ENCODE peak calls at places on chromosomes 1 and 21, in nine cellular contexts. One of them, this sample, is unnamed.

GRCh38 chr1:14969006-14969405 is 184.5 kb upstream of the TMEM51 start:
- DNase-seq in brain pericyte: no peak
- DNase-seq in NCI-H1105 treated with DMSO at 0.1 percent for 48 hours: no peak
- DNase-seq in stimulated activated CD4-positive, alpha-beta T cell treated with anti-CD3 and anti-CD28 coated beads, Interleukin-1b, Interleukin-23, amount 100 ng/mL, for 1 hour: no peak
- DNase-seq in Karpas-422: no peak
- DNase-seq in activated effector memory CD4-positive, alpha-beta T cell treated with Interleukin-2 at 50 U/mL for 16 hours: peak; percentile 9
- DNase-seq in GM23248: peak; percentile 67
- DNase-seq in left ventricle myocardium inferior: no peak
- DNase-seq in CD8-positive, alpha-beta memory T cell: peak; percentile 37
- DNase-seq in this sample: no peak

GRCh38 chr1:79741720-79742421 is 735.3 kb upstream of the ADGRL4 start:
- DNase-seq in brain pericyte: no peak
- DNase-seq in NCI-H1105 treated with DMSO at 0.1 percent for 48 hours: no peak
- DNase-seq in stimulated activated CD4-positive, alpha-beta T cell treated with anti-CD3 and anti-CD28 coated beads, Interleukin-1b, Interleukin-23, amount 100 ng/mL, for 1 hour: no peak
- DNase-seq in Karpas-422: no peak
- DNase-seq in activated effector memory CD4-positive, alpha-beta T cell treated with Interleukin-2 at 50 U/mL for 16 hours: no peak
- DNase-seq in GM23248: no peak
- DNase-seq in left ventricle myocardium inferior: no peak
- DNase-seq in CD8-positive, alpha-beta memory T cell: no peak
- DNase-seq in this sample: no peak

GRCh38 chr1:17984510-17985085 is 123.0 kb upstream of the IGSF21 start:
- DNase-seq in brain pericyte: no peak
- DNase-seq in NCI-H1105 treated with DMSO at 0.1 percent for 48 hours: peak; percentile 13
- DNase-seq in stimulated activated CD4-positive, alpha-beta T cell treated with anti-CD3 and anti-CD28 coated beads, Interleukin-1b, Interleukin-23, amount 100 ng/mL, for 1 hour: no peak
- DNase-seq in Karpas-422: peak; percentile 83
- DNase-seq in activated effector memory CD4-positive, alpha-beta T cell treated with Interleukin-2 at 50 U/mL for 16 hours: no peak
- DNase-seq in GM23248: peak; percentile 19
- DNase-seq in left ventricle myocardium inferior: no peak
- DNase-seq in CD8-positive, alpha-beta memory T cell: no peak
- DNase-seq in this sample: no peak

GRCh38 chr1:13764933-13765332 is 64.9 kb downstream of the PRDM2 start:
- DNase-seq in brain pericyte: no peak
- DNase-seq in NCI-H1105 treated with DMSO at 0.1 percent for 48 hours: no peak
- DNase-seq in stimulated activated CD4-positive, alpha-beta T cell treated with anti-CD3 and anti-CD28 coated beads, Interleukin-1b, Interleukin-23, amount 100 ng/mL, for 1 hour: no peak
- DNase-seq in Karpas-422: no peak
- DNase-seq in activated effector memory CD4-positive, alpha-beta T cell treated with Interleukin-2 at 50 U/mL for 16 hours: no peak
- DNase-seq in GM23248: no peak
- DNase-seq in left ventricle myocardium inferior: no peak
- DNase-seq in CD8-positive, alpha-beta memory T cell: no peak
- DNase-seq in this sample: no peak

GRCh38 chr1:33429846-33430750 is 797 bp downstream of the PHC2 start:
- DNase-seq in brain pericyte: no peak
- DNase-seq in NCI-H1105 treated with DMSO at 0.1 percent for 48 hours: peak; percentile 23
- DNase-seq in stimulated activated CD4-positive, alpha-beta T cell treated with anti-CD3 and anti-CD28 coated beads, Interleukin-1b, Interleukin-23, amount 100 ng/mL, for 1 hour: no peak
- DNase-seq in Karpas-422: peak; percentile 31
- DNase-seq in activated effector memory CD4-positive, alpha-beta T cell treated with Interleukin-2 at 50 U/mL for 16 hours: no peak
- DNase-seq in GM23248: peak; percentile 62
- DNase-seq in left ventricle myocardium inferior: peak; percentile 33
- DNase-seq in CD8-positive, alpha-beta memory T cell: peak; percentile 43
- DNase-seq in this sample: peak; percentile 45

GRCh38 chr1:8604041-8604942 is 213.1 kb downstream of the RERE start:
- DNase-seq in brain pericyte: no peak
- DNase-seq in NCI-H1105 treated with DMSO at 0.1 percent for 48 hours: no peak
- DNase-seq in stimulated activated CD4-positive, alpha-beta T cell treated with anti-CD3 and anti-CD28 coated beads, Interleukin-1b, Interleukin-23, amount 100 ng/mL, for 1 hour: no peak
- DNase-seq in Karpas-422: no peak
- DNase-seq in activated effector memory CD4-positive, alpha-beta T cell treated with Interleukin-2 at 50 U/mL for 16 hours: no peak
- DNase-seq in GM23248: no peak
- DNase-seq in left ventricle myocardium inferior: no peak
- DNase-seq in CD8-positive, alpha-beta memory T cell: no peak
- DNase-seq in this sample: no peak

GRCh38 chr21:42401164-42401563 is 2.5 kb upstream of the UBASH3A start:
- DNase-seq in brain pericyte: no peak
- DNase-seq in NCI-H1105 treated with DMSO at 0.1 percent for 48 hours: no peak
- DNase-seq in stimulated activated CD4-positive, alpha-beta T cell treated with anti-CD3 and anti-CD28 coated beads, Interleukin-1b, Interleukin-23, amount 100 ng/mL, for 1 hour: no peak
- DNase-seq in Karpas-422: no peak
- DNase-seq in activated effector memory CD4-positive, alpha-beta T cell treated with Interleukin-2 at 50 U/mL for 16 hours: no peak
- DNase-seq in GM23248: peak; percentile 27
- DNase-seq in left ventricle myocardium inferior: no peak
- DNase-seq in CD8-positive, alpha-beta memory T cell: no peak
- DNase-seq in this sample: no peak

GRCh38 chr1:25550155-25550506 is 6.7 kb downstream of the LDLRAP1 start:
- DNase-seq in brain pericyte: no peak
- DNase-seq in NCI-H1105 treated with DMSO at 0.1 percent for 48 hours: no peak
- DNase-seq in stimulated activated CD4-positive, alpha-beta T cell treated with anti-CD3 and anti-CD28 coated beads, Interleukin-1b, Interleukin-23, amount 100 ng/mL, for 1 hour: no peak
- DNase-seq in Karpas-422: no peak
- DNase-seq in activated effector memory CD4-positive, alpha-beta T cell treated with Interleukin-2 at 50 U/mL for 16 hours: no peak
- DNase-seq in GM23248: peak; percentile 54
- DNase-seq in left ventricle myocardium inferior: no peak
- DNase-seq in CD8-positive, alpha-beta memory T cell: no peak
- DNase-seq in this sample: no peak

GRCh38 chr1:33578557-33579448 is 106.4 kb downstream of the ZSCAN20 start:
- DNase-seq in brain pericyte: no peak
- DNase-seq in NCI-H1105 treated with DMSO at 0.1 percent for 48 hours: peak; percentile 41
- DNase-seq in stimulated activated CD4-positive, alpha-beta T cell treated with anti-CD3 and anti-CD28 coated beads, Interleukin-1b, Interleukin-23, amount 100 ng/mL, for 1 hour: no peak
- DNase-seq in Karpas-422: no peak
- DNase-seq in activated effector memory CD4-positive, alpha-beta T cell treated with Interleukin-2 at 50 U/mL for 16 hours: no peak
- DNase-seq in GM23248: no peak
- DNase-seq in left ventricle myocardium inferior: no peak
- DNase-seq in CD8-positive, alpha-beta memory T cell: no peak
- DNase-seq in this sample: no peak

GRCh38 chr1:4965346-4965726 is 310.9 kb downstream of the AJAP1 start:
- DNase-seq in brain pericyte: no peak
- DNase-seq in NCI-H1105 treated with DMSO at 0.1 percent for 48 hours: no peak
- DNase-seq in stimulated activated CD4-positive, alpha-beta T cell treated with anti-CD3 and anti-CD28 coated beads, Interleukin-1b, Interleukin-23, amount 100 ng/mL, for 1 hour: no peak
- DNase-seq in Karpas-422: no peak
- DNase-seq in activated effector memory CD4-positive, alpha-beta T cell treated with Interleukin-2 at 50 U/mL for 16 hours: no peak
- DNase-seq in GM23248: no peak
- DNase-seq in left ventricle myocardium inferior: no peak
- DNase-seq in CD8-positive, alpha-beta memory T cell: no peak
- DNase-seq in this sample: no peak

GRCh38 chr1:156382561-156382960 is 13.6 kb downstream of the RHBG start:
- DNase-seq in brain pericyte: no peak
- DNase-seq in NCI-H1105 treated with DMSO at 0.1 percent for 48 hours: no peak
- DNase-seq in stimulated activated CD4-positive, alpha-beta T cell treated with anti-CD3 and anti-CD28 coated beads, Interleukin-1b, Interleukin-23, amount 100 ng/mL, for 1 hour: no peak
- DNase-seq in Karpas-422: no peak
- DNase-seq in activated effector memory CD4-positive, alpha-beta T cell treated with Interleukin-2 at 50 U/mL for 16 hours: no peak
- DNase-seq in GM23248: no peak
- DNase-seq in left ventricle myocardium inferior: no peak
- DNase-seq in CD8-positive, alpha-beta memory T cell: no peak
- DNase-seq in this sample: no peak

GRCh38 chr21:36104306-36105300 is 30.3 kb upstream of the CBR3 start:
- DNase-seq in brain pericyte: no peak
- DNase-seq in NCI-H1105 treated with DMSO at 0.1 percent for 48 hours: no peak
- DNase-seq in stimulated activated CD4-positive, alpha-beta T cell treated with anti-CD3 and anti-CD28 coated beads, Interleukin-1b, Interleukin-23, amount 100 ng/mL, for 1 hour: no peak
- DNase-seq in Karpas-422: peak; percentile 40
- DNase-seq in activated effector memory CD4-positive, alpha-beta T cell treated with Interleukin-2 at 50 U/mL for 16 hours: peak; percentile 18
- DNase-seq in GM23248: peak; percentile 21
- DNase-seq in left ventricle myocardium inferior: peak; percentile 46
- DNase-seq in CD8-positive, alpha-beta memory T cell: peak; percentile 71
- DNase-seq in this sample: peak; percentile 60

GRCh38 chr1:47906009-47906432 is 91.2 kb downstream of the TRABD2B start:
- DNase-seq in brain pericyte: peak; percentile 11
- DNase-seq in NCI-H1105 treated with DMSO at 0.1 percent for 48 hours: peak; percentile 27
- DNase-seq in stimulated activated CD4-positive, alpha-beta T cell treated with anti-CD3 and anti-CD28 coated beads, Interleukin-1b, Interleukin-23, amount 100 ng/mL, for 1 hour: no peak
- DNase-seq in Karpas-422: no peak
- DNase-seq in activated effector memory CD4-positive, alpha-beta T cell treated with Interleukin-2 at 50 U/mL for 16 hours: no peak
- DNase-seq in GM23248: peak; percentile 14
- DNase-seq in left ventricle myocardium inferior: no peak
- DNase-seq in CD8-positive, alpha-beta memory T cell: no peak
- DNase-seq in this sample: no peak

GRCh38 chr1:197774691-197775281 is 494 bp downstream of the DENND1B start:
- DNase-seq in brain pericyte: no peak
- DNase-seq in NCI-H1105 treated with DMSO at 0.1 percent for 48 hours: peak; percentile 32
- DNase-seq in stimulated activated CD4-positive, alpha-beta T cell treated with anti-CD3 and anti-CD28 coated beads, Interleukin-1b, Interleukin-23, amount 100 ng/mL, for 1 hour: no peak
- DNase-seq in Karpas-422: peak; percentile 73
- DNase-seq in activated effector memory CD4-positive, alpha-beta T cell treated with Interleukin-2 at 50 U/mL for 16 hours: peak; percentile 36
- DNase-seq in GM23248: peak; percentile 69
- DNase-seq in left ventricle myocardium inferior: no peak
- DNase-seq in CD8-positive, alpha-beta memory T cell: peak; percentile 50
- DNase-seq in this sample: no peak

GRCh38 chr1:24609949-24610517 is 33.1 kb upstream of the SRRM1 start:
- DNase-seq in brain pericyte: no peak
- DNase-seq in NCI-H1105 treated with DMSO at 0.1 percent for 48 hours: no peak
- DNase-seq in stimulated activated CD4-positive, alpha-beta T cell treated with anti-CD3 and anti-CD28 coated beads, Interleukin-1b, Interleukin-23, amount 100 ng/mL, for 1 hour: no peak
- DNase-seq in Karpas-422: no peak
- DNase-seq in activated effector memory CD4-positive, alpha-beta T cell treated with Interleukin-2 at 50 U/mL for 16 hours: no peak
- DNase-seq in GM23248: no peak
- DNase-seq in left ventricle myocardium inferior: no peak
- DNase-seq in CD8-positive, alpha-beta memory T cell: no peak
- DNase-seq in this sample: no peak

GRCh38 chr1:232664844-232665777 is 35.2 kb upstream of the SIPA1L2 start:
- DNase-seq in brain pericyte: no peak
- DNase-seq in NCI-H1105 treated with DMSO at 0.1 percent for 48 hours: no peak
- DNase-seq in stimulated activated CD4-positive, alpha-beta T cell treated with anti-CD3 and anti-CD28 coated beads, Interleukin-1b, Interleukin-23, amount 100 ng/mL, for 1 hour: no peak
- DNase-seq in Karpas-422: no peak
- DNase-seq in activated effector memory CD4-positive, alpha-beta T cell treated with Interleukin-2 at 50 U/mL for 16 hours: no peak
- DNase-seq in GM23248: no peak
- DNase-seq in left ventricle myocardium inferior: no peak
- DNase-seq in CD8-positive, alpha-beta memory T cell: no peak
- DNase-seq in this sample: no peak

GRCh38 chr21:41892726-41893125 is 13.6 kb upstream of the PRDM15 start:
- DNase-seq in brain pericyte: no peak
- DNase-seq in NCI-H1105 treated with DMSO at 0.1 percent for 48 hours: no peak
- DNase-seq in stimulated activated CD4-positive, alpha-beta T cell treated with anti-CD3 and anti-CD28 coated beads, Interleukin-1b, Interleukin-23, amount 100 ng/mL, for 1 hour: no peak
- DNase-seq in Karpas-422: no peak
- DNase-seq in activated effector memory CD4-positive, alpha-beta T cell treated with Interleukin-2 at 50 U/mL for 16 hours: no peak
- DNase-seq in GM23248: no peak
- DNase-seq in left ventricle myocardium inferior: no peak
- DNase-seq in CD8-positive, alpha-beta memory T cell: no peak
- DNase-seq in this sample: no peak

GRCh38 chr1:41613646-41614592 is 129.4 kb upstream of the EDN2 start:
- DNase-seq in brain pericyte: no peak
- DNase-seq in NCI-H1105 treated with DMSO at 0.1 percent for 48 hours: no peak
- DNase-seq in stimulated activated CD4-positive, alpha-beta T cell treated with anti-CD3 and anti-CD28 coated beads, Interleukin-1b, Interleukin-23, amount 100 ng/mL, for 1 hour: no peak
- DNase-seq in Karpas-422: no peak
- DNase-seq in activated effector memory CD4-positive, alpha-beta T cell treated with Interleukin-2 at 50 U/mL for 16 hours: no peak
- DNase-seq in GM23248: peak; percentile 75
- DNase-seq in left ventricle myocardium inferior: no peak
- DNase-seq in CD8-positive, alpha-beta memory T cell: no peak
- DNase-seq in this sample: no peak

GRCh38 chr1:3399732-3400131 is 54.7 kb upstream of the ARHGEF16 start:
- DNase-seq in brain pericyte: no peak
- DNase-seq in NCI-H1105 treated with DMSO at 0.1 percent for 48 hours: no peak
- DNase-seq in stimulated activated CD4-positive, alpha-beta T cell treated with anti-CD3 and anti-CD28 coated beads, Interleukin-1b, Interleukin-23, amount 100 ng/mL, for 1 hour: no peak
- DNase-seq in Karpas-422: no peak
- DNase-seq in activated effector memory CD4-positive, alpha-beta T cell treated with Interleukin-2 at 50 U/mL for 16 hours: no peak
- DNase-seq in GM23248: peak; percentile 74
- DNase-seq in left ventricle myocardium inferior: no peak
- DNase-seq in CD8-positive, alpha-beta memory T cell: no peak
- DNase-seq in this sample: no peak

GRCh38 chr1:19384113-19384512 is 72.0 kb downstream of the SLC66A1 start:
- DNase-seq in brain pericyte: no peak
- DNase-seq in NCI-H1105 treated with DMSO at 0.1 percent for 48 hours: peak; percentile 1
- DNase-seq in stimulated activated CD4-positive, alpha-beta T cell treated with anti-CD3 and anti-CD28 coated beads, Interleukin-1b, Interleukin-23, amount 100 ng/mL, for 1 hour: no peak
- DNase-seq in Karpas-422: no peak
- DNase-seq in activated effector memory CD4-positive, alpha-beta T cell treated with Interleukin-2 at 50 U/mL for 16 hours: no peak
- DNase-seq in GM23248: peak; percentile 67
- DNase-seq in left ventricle myocardium inferior: peak; percentile 43
- DNase-seq in CD8-positive, alpha-beta memory T cell: no peak
- DNase-seq in this sample: peak; percentile 53

GRCh38 chr1:226603976-226604845 is 55.6 kb downstream of the STUM start:
- DNase-seq in brain pericyte: no peak
- DNase-seq in NCI-H1105 treated with DMSO at 0.1 percent for 48 hours: no peak
- DNase-seq in stimulated activated CD4-positive, alpha-beta T cell treated with anti-CD3 and anti-CD28 coated beads, Interleukin-1b, Interleukin-23, amount 100 ng/mL, for 1 hour: no peak
- DNase-seq in Karpas-422: no peak
- DNase-seq in activated effector memory CD4-positive, alpha-beta T cell treated with Interleukin-2 at 50 U/mL for 16 hours: no peak
- DNase-seq in GM23248: no peak
- DNase-seq in left ventricle myocardium inferior: no peak
- DNase-seq in CD8-positive, alpha-beta memory T cell: no peak
- DNase-seq in this sample: no peak

GRCh38 chr21:35084869-35085268 is 35.8 kb upstream of the RUNX1 start:
- DNase-seq in brain pericyte: no peak
- DNase-seq in NCI-H1105 treated with DMSO at 0.1 percent for 48 hours: no peak
- DNase-seq in stimulated activated CD4-positive, alpha-beta T cell treated with anti-CD3 and anti-CD28 coated beads, Interleukin-1b, Interleukin-23, amount 100 ng/mL, for 1 hour: no peak
- DNase-seq in Karpas-422: no peak
- DNase-seq in activated effector memory CD4-positive, alpha-beta T cell treated with Interleukin-2 at 50 U/mL for 16 hours: no peak
- DNase-seq in GM23248: peak; percentile 90
- DNase-seq in left ventricle myocardium inferior: no peak
- DNase-seq in CD8-positive, alpha-beta memory T cell: no peak
- DNase-seq in this sample: no peak

GRCh38 chr1:15033264-15033663 is 120.3 kb upstream of the TMEM51 start:
- DNase-seq in brain pericyte: no peak
- DNase-seq in NCI-H1105 treated with DMSO at 0.1 percent for 48 hours: no peak
- DNase-seq in stimulated activated CD4-positive, alpha-beta T cell treated with anti-CD3 and anti-CD28 coated beads, Interleukin-1b, Interleukin-23, amount 100 ng/mL, for 1 hour: no peak
- DNase-seq in Karpas-422: no peak
- DNase-seq in activated effector memory CD4-positive, alpha-beta T cell treated with Interleukin-2 at 50 U/mL for 16 hours: no peak
- DNase-seq in GM23248: peak; percentile 33
- DNase-seq in left ventricle myocardium inferior: no peak
- DNase-seq in CD8-positive, alpha-beta memory T cell: no peak
- DNase-seq in this sample: no peak

GRCh38 chr1:159991513-159991912 is 37.5 kb upstream of the SLAMF9 start:
- DNase-seq in brain pericyte: no peak
- DNase-seq in NCI-H1105 treated with DMSO at 0.1 percent for 48 hours: no peak
- DNase-seq in stimulated activated CD4-positive, alpha-beta T cell treated with anti-CD3 and anti-CD28 coated beads, Interleukin-1b, Interleukin-23, amount 100 ng/mL, for 1 hour: no peak
- DNase-seq in Karpas-422: no peak
- DNase-seq in activated effector memory CD4-positive, alpha-beta T cell treated with Interleukin-2 at 50 U/mL for 16 hours: no peak
- DNase-seq in GM23248: peak; percentile 4
- DNase-seq in left ventricle myocardium inferior: no peak
- DNase-seq in CD8-positive, alpha-beta memory T cell: peak; percentile 3
- DNase-seq in this sample: no peak

GRCh38 chr1:202349263-202349928 is 897 bp downstream of the PPP1R12B start:
- DNase-seq in brain pericyte: peak; percentile 24
- DNase-seq in NCI-H1105 treated with DMSO at 0.1 percent for 48 hours: peak; percentile 22
- DNase-seq in stimulated activated CD4-positive, alpha-beta T cell treated with anti-CD3 and anti-CD28 coated beads, Interleukin-1b, Interleukin-23, amount 100 ng/mL, for 1 hour: no peak
- DNase-seq in Karpas-422: peak; percentile 59
- DNase-seq in activated effector memory CD4-positive, alpha-beta T cell treated with Interleukin-2 at 50 U/mL for 16 hours: no peak
- DNase-seq in GM23248: peak; percentile 78
- DNase-seq in left ventricle myocardium inferior: no peak
- DNase-seq in CD8-positive, alpha-beta memory T cell: peak; percentile 18
- DNase-seq in this sample: no peak

GRCh38 chr1:39722495-39722894 is 16.2 kb upstream of the PPIE start:
- DNase-seq in brain pericyte: no peak
- DNase-seq in NCI-H1105 treated with DMSO at 0.1 percent for 48 hours: no peak
- DNase-seq in stimulated activated CD4-positive, alpha-beta T cell treated with anti-CD3 and anti-CD28 coated beads, Interleukin-1b, Interleukin-23, amount 100 ng/mL, for 1 hour: no peak
- DNase-seq in Karpas-422: no peak
- DNase-seq in activated effector memory CD4-positive, alpha-beta T cell treated with Interleukin-2 at 50 U/mL for 16 hours: no peak
- DNase-seq in GM23248: peak; percentile 21
- DNase-seq in left ventricle myocardium inferior: no peak
- DNase-seq in CD8-positive, alpha-beta memory T cell: no peak
- DNase-seq in this sample: no peak

GRCh38 chr1:53413175-53414001 is 45.8 kb upstream of the DMRTB1 start:
- DNase-seq in brain pericyte: peak; percentile 62
- DNase-seq in NCI-H1105 treated with DMSO at 0.1 percent for 48 hours: no peak
- DNase-seq in stimulated activated CD4-positive, alpha-beta T cell treated with anti-CD3 and anti-CD28 coated beads, Interleukin-1b, Interleukin-23, amount 100 ng/mL, for 1 hour: peak; percentile 19
- DNase-seq in Karpas-422: no peak
- DNase-seq in activated effector memory CD4-positive, alpha-beta T cell treated with Interleukin-2 at 50 U/mL for 16 hours: peak; percentile 60
- DNase-seq in GM23248: peak; percentile 87
- DNase-seq in left ventricle myocardium inferior: no peak
- DNase-seq in CD8-positive, alpha-beta memory T cell: peak; percentile 24
- DNase-seq in this sample: no peak

GRCh38 chr1:59015708-59016107 is 231.9 kb upstream of the JUN start:
- DNase-seq in brain pericyte: no peak
- DNase-seq in NCI-H1105 treated with DMSO at 0.1 percent for 48 hours: no peak
- DNase-seq in stimulated activated CD4-positive, alpha-beta T cell treated with anti-CD3 and anti-CD28 coated beads, Interleukin-1b, Interleukin-23, amount 100 ng/mL, for 1 hour: no peak
- DNase-seq in Karpas-422: no peak
- DNase-seq in activated effector memory CD4-positive, alpha-beta T cell treated with Interleukin-2 at 50 U/mL for 16 hours: no peak
- DNase-seq in GM23248: peak; percentile 94
- DNase-seq in left ventricle myocardium inferior: no peak
- DNase-seq in CD8-positive, alpha-beta memory T cell: no peak
- DNase-seq in this sample: no peak

This sample was measured in Right ventricle myocardium superior.